ENCODE peak calls at places on chromosomes 3 and 15, in seven cellular contexts. One of them, this sample, is unnamed.

GRCh38 chr3:149473314-149473990 is 1.0 kb upstream of the TM4SF4 start:
- DNase-seq in SW 1271: peak; percentile 33
- DNase-seq in amniotic epithelial cell: peak; percentile 96
- DNase-seq in fibroblast of lung: peak; percentile 87
- DNase-seq in activated T-cell treated with anti-CD3 and anti-CD28 coated beads for 48 hours: no peak
- DNase-seq in PC-3: peak; percentile 99
- DNase-seq in posterior cingulate gyrus: no peak
- DNase-seq in this sample: no peak

GRCh38 chr3:135970500-135971116 is 5.1 kb downstream of the PPP2R3A start:
- DNase-seq in SW 1271: no peak
- DNase-seq in amniotic epithelial cell: peak; percentile 8
- DNase-seq in fibroblast of lung: peak; percentile 46
- DNase-seq in activated T-cell treated with anti-CD3 and anti-CD28 coated beads for 48 hours: no peak
- DNase-seq in PC-3: peak; percentile 58
- DNase-seq in posterior cingulate gyrus: no peak
- DNase-seq in this sample: no peak

GRCh38 chr3:45497963-45498362 is 96.6 kb upstream of the LIMD1 start:
- DNase-seq in SW 1271: no peak
- DNase-seq in amniotic epithelial cell: peak; percentile 35
- DNase-seq in fibroblast of lung: no peak
- DNase-seq in activated T-cell treated with anti-CD3 and anti-CD28 coated beads for 48 hours: no peak
- DNase-seq in PC-3: no peak
- DNase-seq in posterior cingulate gyrus: no peak
- DNase-seq in this sample: peak; percentile 21

GRCh38 chr15:56732135-56732880 is 1.0 kb downstream of the ZNF280D start:
- DNase-seq in SW 1271: no peak
- DNase-seq in amniotic epithelial cell: peak; percentile 85
- DNase-seq in fibroblast of lung: peak; percentile 87
- DNase-seq in activated T-cell treated with anti-CD3 and anti-CD28 coated beads for 48 hours: no peak
- DNase-seq in PC-3: no peak
- DNase-seq in posterior cingulate gyrus: no peak
- DNase-seq in this sample: no peak

GRCh38 chr3:35505181-35505580 is 134.1 kb upstream of the ARPP21 start:
- DNase-seq in SW 1271: no peak
- DNase-seq in amniotic epithelial cell: no peak
- DNase-seq in fibroblast of lung: no peak
- DNase-seq in activated T-cell treated with anti-CD3 and anti-CD28 coated beads for 48 hours: no peak
- DNase-seq in PC-3: no peak
- DNase-seq in posterior cingulate gyrus: no peak
- DNase-seq in this sample: no peak

GRCh38 chr3:53150247-53151085 is 10.5 kb upstream of the PRKCD start:
- DNase-seq in SW 1271: no peak
- DNase-seq in amniotic epithelial cell: peak; percentile 31
- DNase-seq in fibroblast of lung: peak; percentile 36
- DNase-seq in activated T-cell treated with anti-CD3 and anti-CD28 coated beads for 48 hours: no peak
- DNase-seq in PC-3: peak; percentile 96
- DNase-seq in posterior cingulate gyrus: no peak
- DNase-seq in this sample: no peak

GRCh38 chr3:76107935-76108570 is 322.7 kb upstream of the ZNF717 start:
- DNase-seq in SW 1271: peak; percentile 30
- DNase-seq in amniotic epithelial cell: peak; percentile 52
- DNase-seq in fibroblast of lung: peak; percentile 38
- DNase-seq in activated T-cell treated with anti-CD3 and anti-CD28 coated beads for 48 hours: no peak
- DNase-seq in PC-3: peak; percentile 72
- DNase-seq in posterior cingulate gyrus: no peak
- DNase-seq in this sample: no peak

GRCh38 chr15:100031665-100032357 is 298.6 kb upstream of the LYSMD4 start:
- DNase-seq in SW 1271: no peak
- DNase-seq in amniotic epithelial cell: no peak
- DNase-seq in fibroblast of lung: no peak
- DNase-seq in activated T-cell treated with anti-CD3 and anti-CD28 coated beads for 48 hours: no peak
- DNase-seq in PC-3: no peak
- DNase-seq in posterior cingulate gyrus: no peak
- DNase-seq in this sample: no peak

GRCh38 chr15:84748274-84749110 is at the start of gene ZNF592:
- DNase-seq in SW 1271: peak; percentile 79
- DNase-seq in amniotic epithelial cell: peak; percentile 55
- DNase-seq in fibroblast of lung: peak; percentile 70
- DNase-seq in activated T-cell treated with anti-CD3 and anti-CD28 coated beads for 48 hours: peak; percentile 77
- DNase-seq in PC-3: peak; percentile 79
- DNase-seq in posterior cingulate gyrus: peak; percentile 76
- DNase-seq in this sample: peak; percentile 83

GRCh38 chr3:60055765-60056164 is 1005.9 kb upstream of the CFAP20DC start:
- DNase-seq in SW 1271: no peak
- DNase-seq in amniotic epithelial cell: no peak
- DNase-seq in fibroblast of lung: peak; percentile 82
- DNase-seq in activated T-cell treated with anti-CD3 and anti-CD28 coated beads for 48 hours: no peak
- DNase-seq in PC-3: peak; percentile 27
- DNase-seq in posterior cingulate gyrus: no peak
- DNase-seq in this sample: no peak

GRCh38 chr15:88401972-88402656 is 65.1 kb downstream of the MRPL46 start:
- DNase-seq in SW 1271: no peak
- DNase-seq in amniotic epithelial cell: no peak
- DNase-seq in fibroblast of lung: no peak
- DNase-seq in activated T-cell treated with anti-CD3 and anti-CD28 coated beads for 48 hours: peak; percentile 11
- DNase-seq in PC-3: no peak
- DNase-seq in posterior cingulate gyrus: peak; percentile 55
- DNase-seq in this sample: no peak

GRCh38 chr3:99626415-99626788 is 12.0 kb upstream of the COL8A1 start:
- DNase-seq in SW 1271: no peak
- DNase-seq in amniotic epithelial cell: no peak
- DNase-seq in fibroblast of lung: no peak
- DNase-seq in activated T-cell treated with anti-CD3 and anti-CD28 coated beads for 48 hours: no peak
- DNase-seq in PC-3: no peak
- DNase-seq in posterior cingulate gyrus: no peak
- DNase-seq in this sample: no peak

GRCh38 chr3:63513801-63514200 is 138.7 kb upstream of the SNTN start:
- DNase-seq in SW 1271: no peak
- DNase-seq in amniotic epithelial cell: no peak
- DNase-seq in fibroblast of lung: no peak
- DNase-seq in activated T-cell treated with anti-CD3 and anti-CD28 coated beads for 48 hours: no peak
- DNase-seq in PC-3: no peak
- DNase-seq in posterior cingulate gyrus: no peak
- DNase-seq in this sample: no peak

GRCh38 chr3:174270841-174271240 is 588.3 kb upstream of the NAALADL2 start:
- DNase-seq in SW 1271: no peak
- DNase-seq in amniotic epithelial cell: peak; percentile 82
- DNase-seq in fibroblast of lung: peak; percentile 77
- DNase-seq in activated T-cell treated with anti-CD3 and anti-CD28 coated beads for 48 hours: no peak
- DNase-seq in PC-3: peak; percentile 24
- DNase-seq in posterior cingulate gyrus: no peak
- DNase-seq in this sample: no peak

GRCh38 chr15:49627407-49627877 is 6.6 kb downstream of the DTWD1 start:
- DNase-seq in SW 1271: peak; percentile 86
- DNase-seq in amniotic epithelial cell: peak; percentile 86
- DNase-seq in fibroblast of lung: peak; percentile 96
- DNase-seq in activated T-cell treated with anti-CD3 and anti-CD28 coated beads for 48 hours: no peak
- DNase-seq in PC-3: peak; percentile 85
- DNase-seq in posterior cingulate gyrus: no peak
- DNase-seq in this sample: no peak

GRCh38 chr3:157263027-157263426 is 103.1 kb upstream of the CCNL1 start:
- DNase-seq in SW 1271: no peak
- DNase-seq in amniotic epithelial cell: peak; percentile 69
- DNase-seq in fibroblast of lung: peak; percentile 70
- DNase-seq in activated T-cell treated with anti-CD3 and anti-CD28 coated beads for 48 hours: no peak
- DNase-seq in PC-3: peak; percentile 72
- DNase-seq in posterior cingulate gyrus: no peak
- DNase-seq in this sample: no peak

GRCh38 chr3:40452057-40452456 is 5.1 kb upstream of the RPL14 start:
- DNase-seq in SW 1271: no peak
- DNase-seq in amniotic epithelial cell: no peak
- DNase-seq in fibroblast of lung: no peak
- DNase-seq in activated T-cell treated with anti-CD3 and anti-CD28 coated beads for 48 hours: no peak
- DNase-seq in PC-3: no peak
- DNase-seq in posterior cingulate gyrus: no peak
- DNase-seq in this sample: no peak

GRCh38 chr3:52879581-52879980 is 17.8 kb downstream of the STIMATE start:
- DNase-seq in SW 1271: no peak
- DNase-seq in amniotic epithelial cell: no peak
- DNase-seq in fibroblast of lung: no peak
- DNase-seq in activated T-cell treated with anti-CD3 and anti-CD28 coated beads for 48 hours: no peak
- DNase-seq in PC-3: no peak
- DNase-seq in posterior cingulate gyrus: no peak
- DNase-seq in this sample: no peak

GRCh38 chr3:65582012-65582717 is 456.6 kb downstream of the MAGI1 start:
- DNase-seq in SW 1271: no peak
- DNase-seq in amniotic epithelial cell: no peak
- DNase-seq in fibroblast of lung: peak; percentile 12
- DNase-seq in activated T-cell treated with anti-CD3 and anti-CD28 coated beads for 48 hours: no peak
- DNase-seq in PC-3: peak; percentile 38
- DNase-seq in posterior cingulate gyrus: no peak
- DNase-seq in this sample: no peak

GRCh38 chr3:10397879-10398278 is 77.0 kb upstream of the SEC13 start:
- DNase-seq in SW 1271: no peak
- DNase-seq in amniotic epithelial cell: no peak
- DNase-seq in fibroblast of lung: no peak
- DNase-seq in activated T-cell treated with anti-CD3 and anti-CD28 coated beads for 48 hours: no peak
- DNase-seq in PC-3: no peak
- DNase-seq in posterior cingulate gyrus: no peak
- DNase-seq in this sample: no peak